ENCODE peak calls at places on chromosomes 3 and 15, in six cellular contexts. F is K562, U is colonic mucosa, N is body of pancreas, J is GM12878, V is ovary. M is an unnamed sample. For H3K36me3, the result is how much of the 10 kb centered on the place peaks cover.

GRCh38 chr3:168248383-168249047 is 152.8 kb upstream of the GOLIM4 start:
- DNase-seq in U (no peak), J (no peak), V (no peak), F (no peak), N (peak), M (no peak)

GRCh38 chr3:5082658-5083030 is 39.4 kb upstream of the ARL8B start:
- DNase-seq in U (no peak), N (no peak), J (no peak), V (no peak), F (peak), M (no peak)

GRCh38 chr3:107662109-107662477 is 139.3 kb downstream of the BBX start:
- DNase-seq in J (no peak), F (no peak), U (peak), N (no peak), V (peak), M (peak)

GRCh38 chr3:78338405-78338804 is 1298.5 kb downstream of the ROBO2 start:
- DNase-seq in V (no peak), J (peak), U (no peak), N (no peak), F (no peak), M (no peak)

GRCh38 chr3:129576514-129577345 is 29.7 kb downstream of the PLXND1 start:
- DNase-seq in U (peak), N (peak), J (peak), F (no peak), V (no peak), M (no peak)

GRCh38 chr3:196688349-196688748 is 23.7 kb downstream of the CEP19 start:
- DNase-seq in F (no peak), J (no peak), U (peak), V (peak), N (no peak), M (peak)

GRCh38 chr15:68629519-68630204 is 50.9 kb downstream of the CORO2B start:
- DNase-seq in F (no peak), J (no peak), V (no peak), N (no peak), U (no peak), M (no peak)

GRCh38 chr3:65245133-65246076 is 557.6 kb upstream of the ADAMTS9 start:
- DNase-seq in F (no peak), V (peak), J (no peak), N (no peak), U (no peak), M (no peak)

GRCh38 chr3:183285828-183286457 is 32.9 kb downstream of the B3GNT5 start:
- DNase-seq in J (peak), N (peak), V (peak), U (peak), F (no peak), M (peak)

GRCh38 chr3:47897954-47898353 is 95.0 kb downstream of the DHX30 start:
- DNase-seq in J (no peak), F (no peak), V (no peak), U (no peak), N (no peak), M (no peak)

GRCh38 chr3:12959838-12960378 is 113.3 kb downstream of the IQSEC1 start:
- DNase-seq in J (no peak), F (peak), U (no peak), N (no peak), V (no peak), M (no peak)

GRCh38 chr3:58585994-58586393 is 8.8 kb upstream of the FAM107A start:
- DNase-seq in J (no peak), U (no peak), V (no peak), F (no peak), N (no peak), M (no peak)

GRCh38 chr3:156677536-156677935 is 3.1 kb downstream of the TIPARP start:
- DNase-seq in J (no peak), F (no peak), U (no peak), N (no peak), V (no peak), M (no peak)

GRCh38 chr3:81443948-81444347 is 317.5 kb downstream of the GBE1 start:
- DNase-seq in J (no peak), N (no peak), U (no peak), V (no peak), F (no peak), M (no peak)

GRCh38 chr3:128307029-128307633 is 153.8 kb downstream of the EEFSEC start:
- DNase-seq in U (peak), F (no peak), J (no peak), N (no peak), V (no peak), M (no peak)

DNA sequence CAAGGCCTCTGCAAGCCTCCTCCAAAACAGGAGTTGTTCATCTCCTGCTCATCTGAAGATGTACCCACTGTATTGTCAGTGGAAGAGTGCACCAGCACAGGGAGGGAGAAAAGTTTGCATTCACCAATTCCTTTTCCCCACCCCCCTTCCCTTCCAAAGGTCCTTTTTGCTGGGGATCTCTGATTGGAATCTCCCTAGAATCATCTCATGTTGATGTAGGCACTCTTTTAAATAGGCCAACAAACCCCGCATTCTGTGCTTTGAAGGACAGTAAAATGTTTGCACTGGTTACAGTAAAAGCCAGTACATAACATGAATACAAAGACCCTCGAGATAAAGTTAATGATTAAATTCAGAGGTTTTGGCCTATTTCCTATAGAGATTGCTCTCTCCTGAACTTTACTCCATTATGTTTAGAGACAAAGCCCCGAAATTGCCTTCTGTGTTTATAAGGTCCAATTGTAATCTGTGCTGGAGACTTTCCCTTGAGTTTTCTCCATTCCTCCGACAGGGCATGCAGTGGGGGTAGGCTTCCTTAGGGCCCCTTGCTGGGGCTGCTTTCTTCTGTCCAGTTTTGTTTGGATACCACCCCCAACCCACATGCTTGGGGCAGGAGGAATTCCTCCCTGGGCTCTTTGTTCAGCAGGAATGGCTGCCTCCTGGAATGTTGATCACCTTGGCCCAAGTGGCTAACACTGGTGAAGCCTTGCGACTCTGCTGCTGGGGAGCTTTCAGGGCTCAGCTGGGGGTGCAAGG is 22.5 kb downstream of the TRIM71 start:
- DNase-seq in V (no peak), F (no peak), N (no peak), J (no peak), U (no peak), M (no peak)
- H3K27ac ChIP-seq in V (no peak), F (no peak), N (no peak), J (no peak), U (no peak), M (no peak)

DNA sequence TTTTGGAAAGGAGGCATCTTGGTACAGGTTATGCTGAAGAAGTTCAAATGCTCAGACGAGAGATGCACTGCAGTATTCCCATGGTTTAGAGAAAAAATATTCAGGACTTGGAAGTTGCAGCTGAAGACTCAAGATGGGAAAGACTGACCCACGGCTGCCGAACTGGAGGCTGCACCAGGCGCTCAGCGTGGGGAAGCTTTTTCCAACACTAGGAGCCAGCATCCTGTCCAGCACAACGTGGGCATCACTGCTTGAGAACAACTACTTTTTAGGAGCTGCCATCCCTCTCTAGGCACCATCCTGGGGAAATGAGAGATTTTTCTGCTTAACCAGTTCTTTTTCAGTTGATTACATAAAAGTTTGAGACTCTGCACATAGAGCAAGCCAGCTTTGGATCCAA is 94.0 kb downstream of the LRIG1 start:
- DNase-seq in F (no peak), V (no peak), N (no peak), U (no peak), J (no peak), M (peak)
- H3K36me3 ChIP-seq in F (under half), V (under half), N (under half), U (under half), J (under half), M (under half)

GRCh38 chr3:22922317-22922716 is 280.8 kb upstream of the UBE2E2 start:
- DNase-seq in N (no peak), U (no peak), F (no peak), J (no peak), V (no peak), M (no peak)
- TF ChIP-seq CTCF in N (no peak), U (no peak), F (no peak), J (peak), V (peak), M (no peak)

DNA sequence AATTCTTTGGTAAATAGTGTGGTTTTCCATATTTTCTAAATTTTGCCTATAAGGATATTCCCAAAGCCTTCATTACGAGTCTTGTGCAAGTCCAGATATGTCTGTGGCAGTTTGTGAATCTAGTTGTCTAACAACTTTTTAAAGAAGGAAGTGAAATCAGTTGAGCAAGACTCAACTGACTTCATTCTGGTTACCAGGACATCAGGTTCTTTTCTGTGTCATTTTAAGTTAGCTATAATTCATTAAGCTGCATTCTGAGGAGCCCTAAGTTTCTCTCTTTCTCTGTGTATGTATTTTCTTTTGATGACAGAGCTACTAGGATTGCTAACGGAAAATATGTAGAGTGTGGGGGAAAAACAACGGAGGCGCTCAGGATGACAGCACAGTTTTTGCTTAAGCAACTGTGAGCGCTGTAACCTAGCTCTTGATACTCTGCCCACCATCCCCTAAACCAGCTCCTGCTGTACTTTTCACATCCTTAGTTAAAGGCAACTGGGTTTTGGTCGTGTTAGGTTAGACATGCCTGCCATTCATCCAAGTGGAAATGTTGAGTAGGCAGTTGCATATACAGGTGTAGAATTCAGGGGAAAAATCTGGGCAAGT is 9.1 kb downstream of the MFSD1 start:
- DNase-seq in J (no peak), N (no peak), V (no peak), U (no peak), F (no peak), M (no peak)
- H3K27ac ChIP-seq in J (no peak), N (no peak), V (no peak), U (no peak), F (no peak), M (no peak)

GRCh38 chr3:55471522-55472280 is 15.4 kb downstream of the WNT5A start:
- DNase-seq in J (no peak), N (no peak), U (no peak), V (no peak), F (no peak), M (no peak)
- H3K36me3 ChIP-seq in J (under half), N (under half), U (under half), V (under half), F (under half), M (under half)

GRCh38 chr3:17298038-17298437 is 413.3 kb downstream of the PLCL2 start:
- DNase-seq in F (no peak), U (no peak), N (no peak), V (no peak), J (no peak), M (no peak)
- TF ChIP-seq CTCF in F (no peak), U (no peak), N (no peak), V (no peak), J (no peak), M (no peak)

GRCh38 chr3:49166752-49167556 is 823 bp upstream of the CCDC71 start:
- DNase-seq in U (no peak), J (no peak), F (no peak), V (no peak), N (no peak), M (no peak)
- H3K27ac ChIP-seq in U (no peak), J (peak), F (peak), V (peak), N (peak), M (peak)

DNA sequence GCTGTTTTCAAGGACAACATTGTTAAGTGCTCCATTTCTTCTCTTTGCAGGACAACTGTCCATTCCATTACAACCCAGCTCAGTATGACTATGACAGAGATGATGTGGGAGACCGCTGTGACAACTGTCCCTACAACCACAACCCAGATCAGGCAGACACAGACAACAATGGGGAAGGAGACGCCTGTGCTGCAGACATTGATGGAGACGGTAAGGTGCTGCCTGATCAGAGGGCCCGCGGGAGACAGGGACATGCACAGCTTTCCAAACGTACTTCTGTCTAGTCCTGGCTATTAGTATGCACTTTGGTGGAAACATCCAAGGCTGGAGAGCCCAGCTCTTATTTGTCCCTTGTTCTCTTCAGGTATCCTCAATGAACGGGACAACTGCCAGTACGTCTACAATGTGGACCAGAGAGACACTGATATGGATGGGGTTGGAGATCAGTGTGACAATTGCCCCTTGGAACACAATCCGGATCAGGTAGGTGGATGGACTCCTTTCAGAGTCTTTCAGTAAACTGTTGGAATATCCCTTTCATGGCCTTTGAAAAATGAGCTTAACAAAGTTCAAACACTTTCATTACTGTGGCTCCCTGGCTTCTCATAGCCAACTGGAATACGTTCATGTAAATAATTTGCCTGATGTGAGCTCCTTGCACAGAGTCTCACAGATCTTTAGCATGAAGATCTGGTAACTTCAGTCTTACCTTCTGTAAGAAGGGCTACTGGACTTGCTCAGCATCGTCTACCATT is 10.4 kb downstream of the THBS1 start:
- DNase-seq in V (no peak), F (no peak), N (no peak), U (no peak), J (no peak), M (no peak)
- H3K36me3 ChIP-seq in V (under half), F (under half), N (under half), U (under half), J (under half), M (under half)

GRCh38 chr3:49841126-49841525 is 15.2 kb downstream of the TRAIP start:
- DNase-seq in J (no peak), N (no peak), U (no peak), V (no peak), F (peak), M (no peak)
- TF ChIP-seq CTCF in J (peak), N (no peak), U (no peak), V (no peak), F (peak), M (no peak)

M was measured in gastrocnemius medialis.